ENCODE peak calls at places on chromosomes 5 and 9, in five cellular contexts. Z, W, S, T and H are unnamed samples.

GRCh38 chr5:119417891-119418781 is 34.2 kb upstream of the HSD17B4 start:
- DNase-seq in Z (no peak), W (no peak), S (no peak), T (peak), H (no peak)

GRCh38 chr5:66701244-66701643 is 105.1 kb downstream of the MAST4 start:
- DNase-seq in Z (no peak), S (no peak), T (no peak), W (no peak), H (no peak)

GRCh38 chr9:127087411-127087810 is 35.0 kb downstream of the ANGPTL2 start:
- DNase-seq in W (peak), T (no peak), S (no peak), Z (no peak), H (no peak)

GRCh38 chr9:98335666-98336065 is 80.2 kb upstream of the TBC1D2 start:
- DNase-seq in S (no peak), T (no peak), W (no peak), Z (peak), H (no peak)

GRCh38 chr5:82278711-82279370 is 687 bp upstream of the RPS23 start:
- DNase-seq in W (no peak), S (no peak), T (no peak), Z (no peak), H (no peak)

GRCh38 chr5:132754947-132755346 is 7.7 kb downstream of the CCNI2 start:
- DNase-seq in W (no peak), Z (peak), T (peak), S (no peak), H (no peak)

GRCh38 chr5:172107606-172108005 is 80.4 kb downstream of the STK10 start:
- DNase-seq in T (peak), S (no peak), W (no peak), Z (peak), H (peak)

GRCh38 chr9:125906144-125906543 is 159.0 kb downstream of the PBX3 start:
- DNase-seq in Z (peak), T (peak), W (no peak), S (no peak), H (peak)

GRCh38 chr5:32390819-32391591 is 53.5 kb downstream of the ZFR start:
- DNase-seq in S (no peak), W (peak), Z (peak), T (peak), H (peak)

GRCh38 chr9:109203761-109204360 is 36.8 kb upstream of the FRRS1L start:
- DNase-seq in S (no peak), T (no peak), Z (no peak), W (no peak), H (no peak)

GRCh38 chr5:115770466-115770865 is 46.0 kb downstream of the CDO1 start:
- DNase-seq in S (peak), Z (no peak), W (no peak), T (no peak), H (no peak)

GRCh38 chr9:121672213-121672612 is 20.8 kb downstream of the DAB2IP start:
- DNase-seq in S (no peak), Z (no peak), T (peak), W (no peak), H (no peak)

GRCh38 chr9:92483896-92484545 is 1.7 kb upstream of the ASPN start:
- DNase-seq in S (no peak), T (no peak), W (no peak), Z (no peak), H (no peak)

GRCh38 chr9:136997830-136998234 is 1.5 kb upstream of the CLIC3 start:
- DNase-seq in S (no peak), W (no peak), Z (no peak), T (no peak), H (no peak)

GRCh38 chr5:61768692-61769281 is 436.7 kb downstream of the ZSWIM6 start:
- DNase-seq in W (no peak), S (peak), T (peak), Z (peak), H (no peak)

GRCh38 chr5:39176740-39177628 is 42.4 kb downstream of the FYB1 start:
- DNase-seq in T (no peak), Z (no peak), W (no peak), S (no peak), H (no peak)

GRCh38 chr9:77177894-77178794 is 810 bp downstream of the VPS13A start:
- DNase-seq in Z (peak), W (peak), S (peak), T (peak), H (no peak)

GRCh38 chr5:9447691-9448090 is 98.2 kb downstream of the SEMA5A start:
- DNase-seq in W (no peak), S (no peak), T (peak), Z (no peak), H (no peak)

GRCh38 chr5:141691867-141692532 is 10.0 kb upstream of the ARAP3 start:
- DNase-seq in Z (peak), S (peak), T (peak), W (peak), H (peak)

GRCh38 chr9:93450817-93451761 is at the start of gene FAM120A:
- DNase-seq in T (peak), Z (peak), S (peak), W (peak), H (no peak)

GRCh38 chr5:54571462-54571861 is 53.9 kb downstream of the SNX18 start:
- DNase-seq in S (no peak), Z (peak), W (no peak), T (no peak), H (no peak)

GRCh38 chr9:33320230-33320567 is 29.9 kb downstream of the NFX1 start:
- DNase-seq in Z (no peak), S (no peak), T (no peak), W (no peak), H (no peak)

GRCh38 chr9:133353548-133353947 is 2.7 kb downstream of the SURF1 start:
- DNase-seq in Z (no peak), S (no peak), T (no peak), W (no peak), H (no peak)

GRCh38 chr9:99266136-99267023 is 44.3 kb downstream of the SEC61B start:
- DNase-seq in W (peak), S (peak), Z (peak), T (peak), H (no peak)

GRCh38 chr9:125428515-125429467 is 167.2 kb downstream of the GAPVD1 start:
- DNase-seq in Z (no peak), T (no peak), W (no peak), S (no peak), H (no peak)

GRCh38 chr5:51376504-51376903 is 6.7 kb upstream of the ISL1 start:
- DNase-seq in Z (no peak), S (no peak), T (no peak), W (no peak), H (no peak)

GRCh38 chr9:17878810-17879370 is 300.0 kb downstream of the SH3GL2 start:
- DNase-seq in W (no peak), Z (no peak), T (no peak), S (no peak), H (no peak)

GRCh38 chr5:136053336-136054121 is 24.7 kb downstream of the TGFBI start:
- DNase-seq in S (no peak), Z (peak), W (no peak), T (peak), H (peak)

GRCh38 chr5:168798065-168799023 is 219.2 kb upstream of the PANK3 start:
- DNase-seq in W (no peak), Z (peak), S (no peak), T (no peak), H (no peak)

GRCh38 chr5:72109625-72110024 is 2.4 kb downstream of the MAP1B start:
- DNase-seq in S (no peak), W (no peak), T (peak), Z (peak), H (no peak)

GRCh38 chr5:76804266-76804665 is 14.6 kb upstream of the F2RL1 start:
- DNase-seq in T (peak), Z (peak), W (no peak), S (no peak), H (no peak)

GRCh38 chr9:136336156-136336860 is 9.0 kb downstream of the GPSM1 start:
- DNase-seq in W (no peak), Z (no peak), T (peak), S (no peak), H (no peak)

GRCh38 chr5:6404129-6404528 is 25.8 kb upstream of the MED10 start:
- DNase-seq in S (no peak), T (peak), W (no peak), Z (peak), H (peak)